ENCODE peak calls at places on chromosomes 11 and 22, in ten cellular contexts. I, Y, J, A, F, O, D, G, E and X are unnamed samples.

GRCh38 chr11:12863605-12864121 is 145.5 kb upstream of the RASSF10 start:
- DNase-seq in I (no peak), Y (no peak), J (no peak), A (no peak), F (no peak), O (no peak), D (no peak), G (no peak), E (no peak), X (no peak)

GRCh38 chr22:46150615-46151423 is 493 bp downstream of the PPARA start:
- DNase-seq in I (peak), Y (no peak), J (no peak), A (no peak), F (peak), O (peak), D (peak), G (peak), E (peak), X (no peak)

GRCh38 chr11:129283141-129283540 is 91.0 kb upstream of the ARHGAP32 start:
- DNase-seq in I (peak), Y (no peak), J (no peak), A (no peak), F (peak), O (no peak), D (no peak), G (no peak), E (no peak), X (no peak)

GRCh38 chr22:37241351-37242142 is 2.5 kb downstream of the RAC2 start:
- DNase-seq in I (no peak), Y (no peak), J (no peak), A (no peak), F (peak), O (peak), D (no peak), G (no peak), E (no peak), X (no peak)

GRCh38 chr22:44389926-44390925 is 77.5 kb upstream of the SHISAL1 start:
- DNase-seq in I (no peak), Y (no peak), J (no peak), A (no peak), F (peak), O (no peak), D (peak), G (no peak), E (no peak), X (no peak)

GRCh38 chr11:120912504-120912903 is 111.4 kb upstream of the TBCEL start:
- DNase-seq in I (no peak), Y (peak), J (peak), A (peak), F (no peak), O (no peak), D (no peak), G (peak), E (no peak), X (peak)

GRCh38 chr22:27726726-27727449 is 74.7 kb downstream of the MN1 start:
- DNase-seq in I (peak), Y (peak), J (peak), A (no peak), F (peak), O (peak), D (peak), G (no peak), E (peak), X (peak)

GRCh38 chr11:73716153-73717056 is 44.5 kb downstream of the RAB6A start:
- DNase-seq in I (no peak), Y (no peak), J (no peak), A (no peak), F (no peak), O (no peak), D (no peak), G (peak), E (no peak), X (no peak)

GRCh38 chr22:42613869-42614268 is 814 bp downstream of the POLDIP3 start:
- DNase-seq in I (no peak), Y (no peak), J (no peak), A (no peak), F (no peak), O (no peak), D (no peak), G (no peak), E (no peak), X (no peak)

GRCh38 chr22:27687984-27688545 is 113.5 kb downstream of the MN1 start:
- DNase-seq in I (no peak), Y (no peak), J (no peak), A (no peak), F (no peak), O (no peak), D (no peak), G (no peak), E (no peak), X (no peak)

GRCh38 chr11:84319853-84320252 is 1033.7 kb upstream of the CCDC90B start:
- DNase-seq in I (no peak), Y (no peak), J (no peak), A (no peak), F (no peak), O (no peak), D (no peak), G (no peak), E (no peak), X (no peak)

GRCh38 chr11:74195828-74196227 is 24.7 kb downstream of the PPME1 start:
- DNase-seq in I (no peak), Y (no peak), J (peak), A (no peak), F (no peak), O (no peak), D (no peak), G (no peak), E (no peak), X (no peak)

GRCh38 chr22:25364281-25364680 is 144.8 kb downstream of the CRYBB2 start:
- DNase-seq in I (peak), Y (no peak), J (no peak), A (no peak), F (peak), O (no peak), D (peak), G (no peak), E (no peak), X (no peak)

GRCh38 chr11:64853709-64854108 is 9.3 kb upstream of the CDC42BPG start:
- DNase-seq in I (no peak), Y (no peak), J (no peak), A (no peak), F (no peak), O (no peak), D (no peak), G (no peak), E (no peak), X (no peak)

GRCh38 chr11:64855596-64856304 is 11.3 kb upstream of the CDC42BPG start:
- DNase-seq in I (no peak), Y (no peak), J (no peak), A (no peak), F (no peak), O (no peak), D (no peak), G (no peak), E (no peak), X (no peak)

GRCh38 chr11:64856382-64857227 is 12.2 kb upstream of the CDC42BPG start:
- DNase-seq in I (peak), Y (peak), J (peak), A (no peak), F (peak), O (peak), D (no peak), G (no peak), E (peak), X (peak)

GRCh38 chr11:64854157-64854533 is 9.7 kb upstream of the CDC42BPG start:
- DNase-seq in I (no peak), Y (no peak), J (no peak), A (no peak), F (no peak), O (no peak), D (no peak), G (no peak), E (no peak), X (no peak)

DNA sequence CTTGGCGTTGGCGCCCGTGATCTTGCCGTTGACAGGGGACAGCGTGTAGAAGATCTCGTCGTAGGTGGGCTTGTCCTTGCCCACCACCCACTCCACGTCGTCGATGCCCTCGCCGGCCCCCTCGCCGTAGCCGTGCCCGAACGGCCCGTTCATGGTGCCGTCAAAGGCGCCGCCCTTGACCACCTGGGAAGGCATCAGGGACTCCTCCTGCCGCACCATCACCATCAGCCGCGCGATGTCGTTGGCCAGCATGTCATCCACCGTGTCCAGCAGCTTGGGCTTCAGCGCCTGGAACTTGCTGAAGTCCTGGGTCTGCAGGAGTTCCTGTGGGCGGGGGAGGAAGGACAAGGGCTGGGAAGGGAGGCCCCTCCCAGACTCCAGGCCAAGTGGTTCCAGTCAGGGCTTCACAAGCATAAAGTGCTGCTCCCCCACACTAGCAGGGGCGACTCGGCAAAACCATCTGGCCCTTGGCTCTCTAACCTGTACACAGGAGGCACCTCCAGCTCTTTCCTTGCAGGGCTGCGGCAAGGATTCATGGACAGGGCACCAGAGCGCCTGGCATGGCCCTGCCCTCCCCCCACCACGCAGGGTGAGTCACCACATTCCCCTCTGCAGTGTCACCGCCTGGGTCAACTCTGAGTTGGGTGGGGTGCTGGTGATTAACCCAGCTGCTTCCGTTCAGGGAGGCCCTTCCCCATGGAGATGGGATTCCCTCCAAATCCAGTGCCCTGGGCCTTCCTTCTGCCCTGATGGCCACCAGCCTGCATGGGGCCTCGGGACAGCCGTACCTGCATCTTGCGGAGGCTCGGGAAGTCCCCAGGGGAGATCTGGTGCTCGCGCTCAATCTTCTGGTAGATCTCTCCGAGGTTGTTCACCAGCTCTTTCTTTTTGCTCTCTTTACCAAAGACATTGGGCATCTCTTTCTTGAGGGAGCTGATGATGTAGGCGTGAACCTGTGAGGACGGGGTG is 10.4 kb upstream of the CDC42BPG start:
- DNase-seq in I (peak), Y (peak), J (peak), A (no peak), F (peak), O (peak), D (peak), G (no peak), E (peak), X (peak)
- H3K4me3 ChIP-seq in I (peak), Y (no peak), J (no peak), A (no peak), F (no peak), O (no peak), D (peak), G (no peak), E (peak), X (no peak)

GRCh38 chr11:19323502-19323901 is 82.8 kb upstream of the E2F8 start:
- DNase-seq in I (no peak), Y (no peak), J (no peak), A (no peak), F (no peak), O (no peak), D (no peak), G (peak), E (no peak), X (no peak)

GRCh38 chr11:19328586-19329311 is 88.0 kb upstream of the E2F8 start:
- DNase-seq in I (no peak), Y (no peak), J (no peak), A (no peak), F (no peak), O (no peak), D (no peak), G (no peak), E (no peak), X (no peak)

GRCh38 chr11:19329910-19330309 is 89.2 kb upstream of the E2F8 start:
- DNase-seq in I (no peak), Y (no peak), J (no peak), A (no peak), F (no peak), O (no peak), D (no peak), G (no peak), E (no peak), X (no peak)

GRCh38 chr11:19327280-19327679 is 86.5 kb upstream of the E2F8 start:
- DNase-seq in I (no peak), Y (no peak), J (no peak), A (no peak), F (no peak), O (no peak), D (no peak), G (no peak), E (no peak), X (no peak)

DNA sequence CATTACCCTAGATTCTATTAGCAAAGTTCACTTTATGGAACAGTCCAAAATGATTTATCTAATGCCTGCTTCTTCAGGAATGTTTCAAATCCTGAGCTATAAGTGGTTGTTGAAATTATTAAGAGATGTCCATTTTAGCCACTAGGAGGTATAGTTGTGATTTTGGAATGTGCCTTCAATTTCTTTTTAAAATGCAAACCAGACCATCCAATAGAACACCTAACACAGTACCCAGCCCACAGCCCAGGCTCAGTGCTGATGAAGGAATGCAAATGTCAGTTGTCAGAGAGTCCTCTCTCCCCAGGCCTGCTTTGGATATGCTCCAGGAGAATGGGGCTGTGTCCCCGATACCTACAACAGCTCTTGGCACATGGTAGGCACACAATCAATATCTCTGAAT is 85.8 kb upstream of the E2F8 start:
- DNase-seq in I (no peak), Y (peak), J (peak), A (no peak), F (no peak), O (no peak), D (no peak), G (no peak), E (no peak), X (no peak)
- TF ChIP-seq CTCF in I (peak), Y (peak), J (peak), A (peak), F (no peak), O (no peak), D (peak), G (peak), E (peak), X (no peak)

GRCh38 chr11:67030976-67031375 is 8.0 kb downstream of the SYT12 start:
- DNase-seq in I (peak), Y (no peak), J (no peak), A (no peak), F (no peak), O (no peak), D (no peak), G (peak), E (no peak), X (no peak)
- H3K4me3 ChIP-seq in I (no peak), Y (no peak), J (no peak), A (no peak), F (no peak), O (no peak), D (no peak), G (peak), E (no peak), X (no peak)

GRCh38 chr11:72223615-72224586 is 666 bp upstream of the INPPL1 start:
- DNase-seq in I (peak), Y (peak), J (peak), A (peak), F (peak), O (peak), D (peak), G (peak), E (peak), X (no peak)

GRCh38 chr11:72222106-72222891 is 2.3 kb upstream of the INPPL1 start:
- DNase-seq in I (no peak), Y (no peak), J (no peak), A (no peak), F (no peak), O (peak), D (no peak), G (peak), E (no peak), X (no peak)

GRCh38 chr11:72224587-72225410 is at the start of gene INPPL1:
- DNase-seq in I (peak), Y (no peak), J (peak), A (no peak), F (peak), O (peak), D (no peak), G (peak), E (peak), X (no peak)

GRCh38 chr11:72221386-72221785 is 3.2 kb upstream of the INPPL1 start:
- DNase-seq in I (no peak), Y (no peak), J (no peak), A (no peak), F (no peak), O (peak), D (no peak), G (peak), E (no peak), X (no peak)

DNA sequence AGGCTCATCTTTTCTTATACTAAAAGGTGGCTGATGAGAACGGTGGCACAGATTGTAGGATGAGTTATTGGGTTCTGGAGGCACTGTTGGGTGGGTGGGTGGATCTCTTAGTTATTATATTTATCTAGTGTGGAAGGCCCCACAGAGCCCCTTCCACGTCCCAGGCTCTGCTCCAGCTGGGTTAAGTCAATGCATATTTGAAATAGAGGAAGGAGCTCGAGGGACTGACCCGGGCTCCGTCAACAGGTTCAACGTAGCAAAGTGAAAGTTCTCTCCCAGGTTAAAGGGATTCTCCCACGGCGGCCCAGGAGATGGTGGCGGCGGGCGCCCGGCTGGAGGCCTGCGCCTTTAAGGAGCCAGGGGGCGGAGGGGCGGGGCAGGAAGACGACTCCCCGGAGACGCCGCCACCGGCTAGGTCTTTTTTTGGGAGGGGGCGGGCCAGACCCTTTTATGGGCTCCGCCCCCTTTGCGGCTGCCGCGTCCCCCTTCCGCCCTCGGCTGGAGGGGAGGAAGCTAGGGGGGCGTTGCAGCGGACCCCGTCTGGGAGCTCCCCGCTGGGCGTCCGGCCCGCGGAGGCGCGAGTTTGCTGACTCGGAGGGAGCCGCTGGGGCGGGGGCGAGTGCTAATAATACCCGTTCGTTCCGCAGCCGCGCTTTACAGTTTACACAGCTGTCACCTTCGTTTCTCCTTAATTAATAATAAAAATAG is 1.5 kb upstream of the INPPL1 start:
- DNase-seq in I (peak), Y (peak), J (peak), A (peak), F (peak), O (peak), D (peak), G (peak), E (peak), X (peak)
- TF ChIP-seq CTCF in I (peak), Y (peak), J (peak), A (peak), F (peak), O (no peak), D (peak), G (peak), E (peak), X (peak)

GRCh38 chr11:67451658-67451976 is 912 bp downstream of the GPR152 start:
- DNase-seq in I (no peak), Y (no peak), J (no peak), A (no peak), F (peak), O (no peak), D (no peak), G (no peak), E (no peak), X (no peak)

GRCh38 chr11:67455054-67455453 is at the start of gene CABP4:
- DNase-seq in I (no peak), Y (no peak), J (no peak), A (no peak), F (no peak), O (no peak), D (no peak), G (no peak), E (no peak), X (no peak)

GRCh38 chr11:67453816-67454732 is 1.1 kb upstream of the CABP4 start:
- DNase-seq in I (no peak), Y (no peak), J (no peak), A (no peak), F (peak), O (no peak), D (no peak), G (no peak), E (no peak), X (no peak)

GRCh38 chr11:67450796-67451657 is 1.5 kb downstream of the GPR152 start:
- DNase-seq in I (no peak), Y (no peak), J (no peak), A (no peak), F (no peak), O (no peak), D (no peak), G (no peak), E (no peak), X (no peak)

GRCh38 chr11:67452141-67452952 is at the start of gene GPR152:
- DNase-seq in I (no peak), Y (no peak), J (no peak), A (no peak), F (peak), O (peak), D (peak), G (no peak), E (no peak), X (no peak)
- H3K4me3 ChIP-seq in I (peak), Y (no peak), J (no peak), A (no peak), F (no peak), O (no peak), D (peak), G (no peak), E (peak), X (no peak)

GRCh38 chr11:125094731-125095130 is 16.7 kb downstream of the TMEM218 start:
- DNase-seq in I (no peak), Y (no peak), J (no peak), A (no peak), F (no peak), O (no peak), D (no peak), G (no peak), E (no peak), X (no peak)
- TF ChIP-seq CTCF in I (no peak), Y (no peak), J (no peak), A (no peak), F (no peak), O (no peak), D (no peak), G (no peak), E (no peak), X (no peak)